ENCODE peak calls at places on chromosomes 11 and 22, in seven cellular contexts. One of them, this sample, is unnamed.
A peak's percentile ranks its signal among the peaks of the same experiment; 100 is the strongest.

GRCh38 chr22:39960791-39961746 is 872 bp downstream of the TMA7B start:
- DNase-seq in IMR-90: peak; percentile 98
- DNase-seq in body of pancreas: no peak
- DNase-seq in esophagus squamous epithelium: no peak
- DNase-seq in uterus: no peak
- DNase-seq in mucosa of descending colon: no peak
- DNase-seq in left ventricle myocardium inferior: no peak
- DNase-seq in this sample: no peak

GRCh38 chr22:45880091-45880651 is 96.8 kb downstream of the WNT7B start:
- DNase-seq in IMR-90: no peak
- DNase-seq in body of pancreas: no peak
- DNase-seq in esophagus squamous epithelium: no peak
- DNase-seq in uterus: no peak
- DNase-seq in mucosa of descending colon: no peak
- DNase-seq in left ventricle myocardium inferior: no peak
- DNase-seq in this sample: peak; percentile 62

GRCh38 chr11:85137597-85137996 is 489.5 kb downstream of the DLG2 start:
- DNase-seq in IMR-90: no peak
- DNase-seq in body of pancreas: peak; percentile 16
- DNase-seq in esophagus squamous epithelium: no peak
- DNase-seq in uterus: no peak
- DNase-seq in mucosa of descending colon: no peak
- DNase-seq in left ventricle myocardium inferior: no peak
- DNase-seq in this sample: no peak

GRCh38 chr11:4903484-4903883 is at the start of gene OR51A7:
- DNase-seq in IMR-90: no peak
- DNase-seq in body of pancreas: no peak
- DNase-seq in esophagus squamous epithelium: no peak
- DNase-seq in uterus: no peak
- DNase-seq in mucosa of descending colon: no peak
- DNase-seq in left ventricle myocardium inferior: no peak
- DNase-seq in this sample: no peak

GRCh38 chr11:125404136-125404810 is 91.8 kb downstream of the FEZ1 start:
- DNase-seq in IMR-90: no peak
- DNase-seq in body of pancreas: no peak
- DNase-seq in esophagus squamous epithelium: no peak
- DNase-seq in uterus: no peak
- DNase-seq in mucosa of descending colon: no peak
- DNase-seq in left ventricle myocardium inferior: no peak
- DNase-seq in this sample: no peak

GRCh38 chr11:77035580-77035979 is 1.4 kb downstream of the B3GNT6 start:
- DNase-seq in IMR-90: no peak
- DNase-seq in body of pancreas: peak; percentile 34
- DNase-seq in esophagus squamous epithelium: no peak
- DNase-seq in uterus: no peak
- DNase-seq in mucosa of descending colon: peak; percentile 75
- DNase-seq in left ventricle myocardium inferior: no peak
- DNase-seq in this sample: no peak

GRCh38 chr22:32700186-32700882 is 101.2 kb upstream of the TIMP3 start:
- DNase-seq in IMR-90: peak; percentile 58
- DNase-seq in body of pancreas: no peak
- DNase-seq in esophagus squamous epithelium: no peak
- DNase-seq in uterus: peak; percentile 48
- DNase-seq in mucosa of descending colon: no peak
- DNase-seq in left ventricle myocardium inferior: no peak
- DNase-seq in this sample: no peak

GRCh38 chr11:7332962-7333361 is 81.3 kb downstream of the SYT9 start:
- DNase-seq in IMR-90: no peak
- DNase-seq in body of pancreas: no peak
- DNase-seq in esophagus squamous epithelium: no peak
- DNase-seq in uterus: no peak
- DNase-seq in mucosa of descending colon: no peak
- DNase-seq in left ventricle myocardium inferior: no peak
- DNase-seq in this sample: no peak

GRCh38 chr11:109320595-109320994 is 101.4 kb upstream of the C11orf87 start:
- DNase-seq in IMR-90: peak; percentile 34
- DNase-seq in body of pancreas: no peak
- DNase-seq in esophagus squamous epithelium: no peak
- DNase-seq in uterus: no peak
- DNase-seq in mucosa of descending colon: no peak
- DNase-seq in left ventricle myocardium inferior: no peak
- DNase-seq in this sample: no peak

GRCh38 chr11:109362059-109362458 is 59.9 kb upstream of the C11orf87 start:
- DNase-seq in IMR-90: peak; percentile 6
- DNase-seq in body of pancreas: no peak
- DNase-seq in esophagus squamous epithelium: no peak
- DNase-seq in uterus: no peak
- DNase-seq in mucosa of descending colon: no peak
- DNase-seq in left ventricle myocardium inferior: no peak
- DNase-seq in this sample: no peak

GRCh38 chr22:50299724-50300619 is 7.5 kb downstream of the PLXNB2 start:
- DNase-seq in IMR-90: no peak
- DNase-seq in body of pancreas: no peak
- DNase-seq in esophagus squamous epithelium: no peak
- DNase-seq in uterus: no peak
- DNase-seq in mucosa of descending colon: peak; percentile 89
- DNase-seq in left ventricle myocardium inferior: peak; percentile 49
- DNase-seq in this sample: no peak

GRCh38 chr11:61161190-61162091 is at the start of gene VPS37C:
- DNase-seq in IMR-90: peak; percentile 83
- DNase-seq in body of pancreas: peak; percentile 87
- DNase-seq in esophagus squamous epithelium: peak; percentile 57
- DNase-seq in uterus: peak; percentile 84
- DNase-seq in mucosa of descending colon: peak; percentile 95
- DNase-seq in left ventricle myocardium inferior: peak; percentile 84
- DNase-seq in this sample: peak; percentile 96

GRCh38 chr11:108871152-108871551 is 206.3 kb downstream of the DDX10 start:
- DNase-seq in IMR-90: peak; percentile 75
- DNase-seq in body of pancreas: peak; percentile 16
- DNase-seq in esophagus squamous epithelium: no peak
- DNase-seq in uterus: peak; percentile 17
- DNase-seq in mucosa of descending colon: no peak
- DNase-seq in left ventricle myocardium inferior: peak; percentile 15
- DNase-seq in this sample: no peak

GRCh38 chr11:78200553-78200952 is 11.8 kb downstream of the USP35 start:
- DNase-seq in IMR-90: no peak
- DNase-seq in body of pancreas: no peak
- DNase-seq in esophagus squamous epithelium: no peak
- DNase-seq in uterus: no peak
- DNase-seq in mucosa of descending colon: no peak
- DNase-seq in left ventricle myocardium inferior: no peak
- DNase-seq in this sample: peak; percentile 58

GRCh38 chr11:122097419-122098001 is 18.5 kb downstream of the BLID start:
- DNase-seq in IMR-90: peak; percentile 47
- DNase-seq in body of pancreas: no peak
- DNase-seq in esophagus squamous epithelium: no peak
- DNase-seq in uterus: no peak
- DNase-seq in mucosa of descending colon: no peak
- DNase-seq in left ventricle myocardium inferior: no peak
- DNase-seq in this sample: no peak

GRCh38 chr22:45271667-45272188 is 13.0 kb upstream of the UPK3A start:
- DNase-seq in IMR-90: no peak
- DNase-seq in body of pancreas: peak; percentile 44
- DNase-seq in esophagus squamous epithelium: no peak
- DNase-seq in uterus: peak; percentile 60
- DNase-seq in mucosa of descending colon: no peak
- DNase-seq in left ventricle myocardium inferior: peak; percentile 71
- DNase-seq in this sample: no peak

GRCh38 chr11:58576792-58577440 is 1.3 kb upstream of the LPXN start:
- DNase-seq in IMR-90: peak; percentile 66
- DNase-seq in body of pancreas: no peak
- DNase-seq in esophagus squamous epithelium: no peak
- DNase-seq in uterus: no peak
- DNase-seq in mucosa of descending colon: no peak
- DNase-seq in left ventricle myocardium inferior: no peak
- DNase-seq in this sample: no peak

GRCh38 chr11:17762309-17762974 is 27.9 kb downstream of the KCNC1 start:
- DNase-seq in IMR-90: no peak
- DNase-seq in body of pancreas: no peak
- DNase-seq in esophagus squamous epithelium: no peak
- DNase-seq in uterus: no peak
- DNase-seq in mucosa of descending colon: peak; percentile 29
- DNase-seq in left ventricle myocardium inferior: no peak
- DNase-seq in this sample: no peak

GRCh38 chr11:17763244-17763643 is 28.7 kb downstream of the KCNC1 start:
- DNase-seq in IMR-90: no peak
- DNase-seq in body of pancreas: no peak
- DNase-seq in esophagus squamous epithelium: no peak
- DNase-seq in uterus: no peak
- DNase-seq in mucosa of descending colon: peak; percentile 17
- DNase-seq in left ventricle myocardium inferior: no peak
- DNase-seq in this sample: no peak

GRCh38 chr11:17763703-17764102 is 29.1 kb downstream of the KCNC1 start:
- DNase-seq in IMR-90: no peak
- DNase-seq in body of pancreas: no peak
- DNase-seq in esophagus squamous epithelium: no peak
- DNase-seq in uterus: no peak
- DNase-seq in mucosa of descending colon: peak; percentile 5
- DNase-seq in left ventricle myocardium inferior: no peak
- DNase-seq in this sample: no peak

GRCh38 chr11:17764446-17765218 is 30.1 kb downstream of the KCNC1 start:
- DNase-seq in IMR-90: no peak
- DNase-seq in body of pancreas: no peak
- DNase-seq in esophagus squamous epithelium: no peak
- DNase-seq in uterus: no peak
- DNase-seq in mucosa of descending colon: peak; percentile 14
- DNase-seq in left ventricle myocardium inferior: no peak
- DNase-seq in this sample: peak; percentile 39

GRCh38 chr11:17760102-17761029 is 25.8 kb downstream of the KCNC1 start:
- DNase-seq in IMR-90: peak; percentile 39
- DNase-seq in body of pancreas: peak; percentile 55
- DNase-seq in esophagus squamous epithelium: no peak
- DNase-seq in uterus: no peak
- DNase-seq in mucosa of descending colon: peak; percentile 50
- DNase-seq in left ventricle myocardium inferior: peak; percentile 51
- DNase-seq in this sample: no peak
- TF ChIP-seq CTCF in IMR-90: peak; percentile 73
- TF ChIP-seq CTCF in body of pancreas: no peak
- TF ChIP-seq CTCF in esophagus squamous epithelium: peak; percentile 45
- TF ChIP-seq CTCF in uterus: peak; percentile 52
- TF ChIP-seq CTCF in mucosa of descending colon: peak; percentile 42
- TF ChIP-seq CTCF in left ventricle myocardium inferior: peak; percentile 69
- TF ChIP-seq CTCF in this sample: peak; percentile 48

GRCh38 chr11:33696931-33697638 is 3.5 kb downstream of the C11orf91 start:
- DNase-seq in IMR-90: no peak
- DNase-seq in body of pancreas: no peak
- DNase-seq in esophagus squamous epithelium: no peak
- DNase-seq in uterus: no peak
- DNase-seq in mucosa of descending colon: no peak
- DNase-seq in left ventricle myocardium inferior: no peak
- DNase-seq in this sample: no peak
- H3K4me1 ChIP-seq in IMR-90: peaks cover 26% of the 10 kb centered on the region
- H3K4me1 ChIP-seq in body of pancreas: peaks cover 83% of the 10 kb centered on the region
- H3K4me1 ChIP-seq in esophagus squamous epithelium: peaks cover 91% of the 10 kb centered on the region
- H3K4me1 ChIP-seq in uterus: no peaks in the 10 kb centered on the region
- H3K4me1 ChIP-seq in mucosa of descending colon: peaks cover 19% of the 10 kb centered on the region
- H3K4me1 ChIP-seq in left ventricle myocardium inferior: peaks cover 95% of the 10 kb centered on the region
- H3K4me1 ChIP-seq in this sample: peaks cover 30% of the 10 kb centered on the region

GRCh38 chr11:17596711-17597110 is 49.7 kb downstream of the OTOG start:
- DNase-seq in IMR-90: no peak
- DNase-seq in body of pancreas: no peak
- DNase-seq in esophagus squamous epithelium: no peak
- DNase-seq in uterus: peak; percentile 1
- DNase-seq in mucosa of descending colon: no peak
- DNase-seq in left ventricle myocardium inferior: no peak
- DNase-seq in this sample: peak; percentile 53

GRCh38 chr11:17597770-17598169 is 50.7 kb downstream of the OTOG start:
- DNase-seq in IMR-90: no peak
- DNase-seq in body of pancreas: no peak
- DNase-seq in esophagus squamous epithelium: no peak
- DNase-seq in uterus: peak; percentile 12
- DNase-seq in mucosa of descending colon: no peak
- DNase-seq in left ventricle myocardium inferior: no peak
- DNase-seq in this sample: no peak

GRCh38 chr11:17595526-17596309 is 48.7 kb downstream of the OTOG start:
- DNase-seq in IMR-90: no peak
- DNase-seq in body of pancreas: no peak
- DNase-seq in esophagus squamous epithelium: no peak
- DNase-seq in uterus: peak; percentile 9
- DNase-seq in mucosa of descending colon: no peak
- DNase-seq in left ventricle myocardium inferior: no peak
- DNase-seq in this sample: no peak

GRCh38 chr11:17594686-17595192 is 47.7 kb downstream of the OTOG start:
- DNase-seq in IMR-90: no peak
- DNase-seq in body of pancreas: no peak
- DNase-seq in esophagus squamous epithelium: no peak
- DNase-seq in uterus: no peak
- DNase-seq in mucosa of descending colon: no peak
- DNase-seq in left ventricle myocardium inferior: no peak
- DNase-seq in this sample: no peak

DNA sequence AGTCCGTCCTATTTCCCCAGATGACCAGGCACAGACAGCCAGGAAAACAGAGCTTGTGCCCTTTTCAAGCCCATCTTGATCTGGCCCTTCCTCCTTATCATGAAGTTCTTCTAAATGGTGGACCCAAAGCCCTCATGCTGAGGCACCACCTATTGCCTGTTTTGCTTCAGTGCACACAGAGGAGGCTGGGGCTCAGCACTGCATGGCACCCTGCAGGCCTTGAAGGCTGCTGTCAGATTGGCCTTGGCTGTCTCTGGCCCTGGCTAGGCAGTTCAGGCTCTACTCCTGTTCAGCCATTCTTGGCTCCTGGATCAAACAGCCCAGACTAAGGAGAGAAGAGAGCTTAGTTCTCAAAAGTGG is 49.2 kb downstream of the OTOG start:
- DNase-seq in IMR-90: no peak
- DNase-seq in body of pancreas: no peak
- DNase-seq in esophagus squamous epithelium: no peak
- DNase-seq in uterus: peak; percentile 1
- DNase-seq in mucosa of descending colon: no peak
- DNase-seq in left ventricle myocardium inferior: no peak
- DNase-seq in this sample: no peak
- H3K4me3 ChIP-seq in IMR-90: no peak overlapping the region
- H3K4me3 ChIP-seq in body of pancreas: no peak overlapping the region
- H3K4me3 ChIP-seq in esophagus squamous epithelium: no peak overlapping the region
- H3K4me3 ChIP-seq in uterus: no peak overlapping the region
- H3K4me3 ChIP-seq in mucosa of descending colon: no peak overlapping the region
- H3K4me3 ChIP-seq in left ventricle myocardium inferior: no peak overlapping the region
- H3K4me3 ChIP-seq in this sample: no peak overlapping the region

DNA sequence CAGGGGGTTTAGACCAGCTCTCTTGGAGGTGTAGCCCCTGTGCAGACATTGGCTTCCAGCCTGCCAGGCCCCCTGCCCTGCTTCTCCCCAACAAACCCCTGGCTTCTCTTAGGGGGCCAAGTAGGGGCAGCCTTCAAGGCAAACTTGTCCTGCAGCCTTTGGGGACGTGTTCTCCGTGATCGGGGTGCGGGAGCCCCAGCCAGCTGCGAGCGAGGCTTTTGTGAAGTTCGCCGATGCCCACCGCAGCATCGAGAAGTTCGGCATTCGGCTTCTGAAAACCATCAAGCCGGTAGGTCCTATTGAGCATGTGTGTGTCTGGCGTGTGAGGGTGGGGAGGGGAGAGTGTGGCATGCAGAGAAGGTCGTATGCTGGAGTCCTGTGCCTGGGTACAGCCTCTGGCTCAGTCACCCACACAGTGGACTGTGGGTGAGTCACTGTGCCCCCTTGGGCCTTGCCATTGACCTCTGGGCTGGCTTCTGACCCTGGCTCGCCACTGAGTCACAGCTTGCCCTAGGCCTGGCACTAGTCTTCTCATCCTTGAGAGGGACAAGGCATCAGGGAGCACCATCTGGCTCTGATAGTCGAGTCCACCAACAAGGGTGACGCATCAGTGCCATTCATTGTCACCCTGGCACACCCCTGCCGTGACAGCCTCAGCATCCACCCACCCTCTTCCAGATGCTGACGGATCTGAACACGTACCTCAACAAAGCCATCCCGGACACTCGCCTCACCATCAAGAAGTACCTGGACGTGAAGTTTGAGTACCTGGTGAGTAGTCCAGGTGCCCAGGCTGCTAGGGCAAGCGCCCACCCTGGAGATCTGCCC is 11.4 kb downstream of the SLC16A8 start:
- DNase-seq in IMR-90: no peak
- DNase-seq in body of pancreas: no peak
- DNase-seq in esophagus squamous epithelium: no peak
- DNase-seq in uterus: no peak
- DNase-seq in mucosa of descending colon: peak; percentile 34
- DNase-seq in left ventricle myocardium inferior: no peak
- DNase-seq in this sample: no peak
- TF ChIP-seq CTCF in IMR-90: no peak
- TF ChIP-seq CTCF in body of pancreas: no peak
- TF ChIP-seq CTCF in esophagus squamous epithelium: no peak
- TF ChIP-seq CTCF in uterus: no peak
- TF ChIP-seq CTCF in mucosa of descending colon: no peak
- TF ChIP-seq CTCF in left ventricle myocardium inferior: no peak
- TF ChIP-seq CTCF in this sample: no peak

This sample was measured in upper lobe of right lung.